ENCODE peak calls at places on chromosomes 16 and 17, in five cellular contexts. T is OCI-LY7, H is fibroblast of lung, Q is neural progenitor cell, N is hepatocyte. C is an unnamed sample.

GRCh38 chr17:21170829-21171228 is 43.1 kb downstream of the TMEM11 start:
- DNase-seq in N (no peak), H (no peak), Q (no peak), T (no peak), C (no peak)

GRCh38 chr17:14845562-14846335 is 419.4 kb downstream of the PMP22 start:
- DNase-seq in N (no peak), Q (no peak), H (no peak), T (no peak), C (no peak)

GRCh38 chr17:22707626-22708025 is 1015.3 kb downstream of the KCNJ18 start:
- DNase-seq in N (no peak), Q (no peak), T (no peak), H (no peak), C (no peak)

GRCh38 chr17:56913867-56914640 is at the start of gene TRIM25:
- DNase-seq in N (peak; percentile 95), H (peak; percentile 88), T (peak; percentile 78), Q (peak; percentile 88), C (peak; percentile 95)

GRCh38 chr17:64658931-64659330 is 3.2 kb downstream of the SMURF2 start:
- DNase-seq in H (peak; percentile 77), N (no peak), T (no peak), Q (no peak), C (no peak)

GRCh38 chr16:29915590-29916247 is 10.3 kb downstream of the KCTD13 start:
- DNase-seq in T (no peak), H (no peak), Q (no peak), N (no peak), C (no peak)

GRCh38 chr17:63041251-63041650 is 75.2 kb downstream of the TANC2 start:
- DNase-seq in H (no peak), T (no peak), Q (no peak), N (no peak), C (no peak)

GRCh38 chr16:82699711-82700495 is 73.1 kb downstream of the CDH13 start:
- DNase-seq in T (no peak), Q (no peak), N (no peak), H (peak; percentile 95), C (no peak)

GRCh38 chr17:72024457-72024856 is 96.4 kb upstream of the SOX9 start:
- DNase-seq in T (no peak), Q (no peak), N (no peak), H (no peak), C (peak; percentile 67)

GRCh38 chr17:9938764-9939163 is 33.7 kb upstream of the RCVRN start:
- DNase-seq in H (no peak), N (no peak), Q (no peak), T (no peak), C (no peak)

GRCh38 chr16:70470927-70471341 is 16.5 kb downstream of the FCSK start:
- DNase-seq in T (no peak), N (peak; percentile 60), H (no peak), Q (peak; percentile 81), C (no peak)

GRCh38 chr16:63442246-63442645 is 1406.0 kb upstream of the CDH8 start:
- DNase-seq in Q (no peak), N (no peak), T (no peak), H (no peak), C (no peak)

GRCh38 chr16:57532251-57532625 is 4.1 kb downstream of the CCDC102A start:
- DNase-seq in H (no peak), N (no peak), Q (no peak), T (peak; percentile 27), C (peak; percentile 56)

DNA sequence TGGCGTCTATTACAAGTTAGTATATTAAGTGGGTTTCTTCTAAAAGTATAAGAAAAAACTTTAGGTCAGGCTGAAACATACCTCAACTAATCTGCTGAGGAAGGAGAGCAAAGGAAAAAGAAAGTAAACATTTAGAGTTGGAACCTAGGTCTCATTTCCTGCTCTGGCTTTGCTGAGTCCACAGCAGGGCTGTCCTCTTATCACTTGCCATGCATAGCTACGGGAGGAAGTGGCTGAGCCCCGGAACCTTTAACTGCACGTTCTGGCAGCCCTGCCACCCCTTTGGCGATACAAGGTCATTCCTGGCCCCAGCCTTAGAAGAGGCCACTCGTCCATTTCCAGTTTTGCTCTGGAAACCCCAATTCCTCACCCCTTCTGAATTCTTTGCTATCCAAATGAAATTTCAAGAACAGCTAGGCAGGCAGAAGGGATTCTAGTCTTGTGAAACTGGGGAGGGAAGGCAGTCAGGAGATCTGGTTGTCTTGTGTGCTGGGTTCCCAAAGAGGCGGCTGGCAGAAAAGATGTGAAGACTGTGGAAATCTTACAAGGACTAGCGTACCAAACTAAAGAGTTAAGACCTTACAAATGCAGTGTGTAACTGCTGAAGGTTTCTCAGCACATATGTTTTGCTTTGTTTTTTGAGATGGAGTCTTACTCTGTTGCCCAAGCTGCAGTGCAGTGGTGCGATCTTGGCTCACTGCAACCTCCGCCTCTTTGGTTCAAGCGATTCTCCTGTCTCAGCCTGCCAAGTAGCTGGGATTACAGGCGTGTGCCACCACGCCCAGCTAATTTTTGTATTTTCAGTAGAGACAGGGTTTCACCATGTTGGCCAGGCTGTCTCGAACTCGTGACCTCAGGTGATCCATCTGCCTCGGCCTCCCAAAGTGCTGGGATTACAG is 19.1 kb downstream of the WIPI1 start:
- DNase-seq in N (peak; percentile 63), Q (no peak), H (no peak), T (peak; percentile 87), C (peak; percentile 77)
- H3K27ac ChIP-seq in N (peak overlapping the region; percentile 90), Q (no peak overlapping the region), H (peak overlapping the region; percentile 43), T (peak overlapping the region; percentile 80), C (peak overlapping the region; percentile 77)

GRCh38 chr17:29569245-29569950 is 897 bp downstream of the TP53I13 start:
- DNase-seq in T (no peak), Q (peak; percentile 15), N (no peak), H (no peak), C (no peak)
- H2AFZ ChIP-seq in T (peak overlapping the region; percentile 68), Q (no peak overlapping the region), N (peak overlapping the region; percentile 89), H (peak overlapping the region; percentile 75), C (no peak overlapping the region)

GRCh38 chr16:17468611-17469010 is 2.1 kb downstream of the XYLT1 start:
- DNase-seq in Q (peak; percentile 7), H (no peak), T (peak; percentile 55), N (no peak), C (peak; percentile 71)

GRCh38 chr16:17469742-17470001 is 1.1 kb downstream of the XYLT1 start:
- DNase-seq in Q (no peak), H (no peak), T (no peak), N (no peak), C (peak; percentile 68)

GRCh38 chr16:17467923-17468540 is 2.7 kb downstream of the XYLT1 start:
- DNase-seq in H (peak; percentile 77), N (peak; percentile 82), T (peak; percentile 63), Q (peak; percentile 84), C (peak; percentile 68)

GRCh38 chr16:17470002-17470870 is 524 bp downstream of the XYLT1 start:
- DNase-seq in N (peak; percentile 29), Q (peak; percentile 31), H (no peak), T (peak; percentile 55), C (peak; percentile 53)

DNA sequence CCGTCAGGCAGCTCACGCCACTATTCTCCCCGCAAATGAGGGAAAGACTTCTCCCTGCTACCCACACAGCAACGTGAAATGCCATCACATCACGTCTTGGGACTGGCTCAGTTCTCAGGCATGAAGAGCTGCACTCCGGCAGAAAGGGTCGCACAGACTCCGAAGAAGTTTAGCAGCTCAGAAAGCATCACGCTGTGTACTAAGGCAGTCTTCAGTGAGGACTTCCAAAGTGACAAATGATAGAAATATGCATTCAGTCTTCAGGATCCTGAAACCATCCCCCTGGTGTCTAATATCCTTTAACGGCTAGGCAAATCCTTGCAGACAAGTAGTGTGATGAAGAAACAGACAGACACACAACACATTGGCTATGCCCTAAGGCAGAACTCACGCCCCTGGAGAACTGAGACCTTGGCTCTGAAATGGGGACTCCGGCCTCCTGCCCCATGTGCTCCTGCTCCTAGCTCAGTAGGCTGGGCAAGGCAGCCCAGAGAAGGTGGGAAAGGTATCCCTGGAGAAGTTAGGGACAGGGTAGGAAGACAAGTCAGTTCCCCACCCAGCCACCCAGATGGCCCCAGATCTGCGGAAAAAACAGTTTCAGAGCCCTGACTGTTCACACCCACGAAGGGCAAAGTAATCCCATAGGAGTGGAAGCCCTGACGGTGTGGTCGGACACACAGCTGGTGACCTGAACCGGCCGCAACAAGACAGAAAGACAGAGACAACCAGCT is 1.6 kb downstream of the XYLT1 start:
- DNase-seq in T (peak; percentile 41), Q (peak; percentile 17), H (peak; percentile 53), N (no peak), C (peak; percentile 73)
- H3K27ac ChIP-seq in T (peak overlapping the region; percentile 70), Q (no peak overlapping the region), H (peak overlapping the region; percentile 72), N (peak overlapping the region; percentile 23), C (peak overlapping the region; percentile 72)

GRCh38 chr17:69637399-69638165 is 223.1 kb downstream of the MAP2K6 start:
- DNase-seq in T (no peak), H (peak; percentile 47), Q (peak; percentile 43), N (no peak), C (peak; percentile 23)
- H2AFZ ChIP-seq in T (no peak overlapping the region), H (peak overlapping the region; percentile 35), Q (peak overlapping the region; percentile 82), N (no peak overlapping the region), C (no peak overlapping the region)

GRCh38 chr17:55237268-55237667 is 27.5 kb upstream of the HLF start:
- DNase-seq in H (no peak), T (peak; percentile 20), Q (no peak), N (no peak), C (no peak)
- H3K27ac ChIP-seq in H (no peak overlapping the region), T (no peak overlapping the region), Q (no peak overlapping the region), N (no peak overlapping the region), C (no peak overlapping the region)

GRCh38 chr17:50719144-50719923 is at the start of gene LUC7L3:
- DNase-seq in T (peak; percentile 95), N (peak; percentile 98), H (peak; percentile 94), Q (peak; percentile 97), C (peak; percentile 97)

GRCh38 chr17:50722746-50723145 is 3.3 kb downstream of the LUC7L3 start:
- DNase-seq in Q (no peak), H (no peak), T (no peak), N (no peak), C (no peak)

GRCh38 chr17:50715471-50715870 is 3.9 kb upstream of the LUC7L3 start:
- DNase-seq in H (no peak), T (no peak), N (no peak), Q (no peak), C (no peak)

GRCh38 chr17:50721194-50722010 is 2.0 kb downstream of the LUC7L3 start:
- DNase-seq in T (peak; percentile 67), Q (no peak), H (no peak), N (no peak), C (peak; percentile 61)

DNA sequence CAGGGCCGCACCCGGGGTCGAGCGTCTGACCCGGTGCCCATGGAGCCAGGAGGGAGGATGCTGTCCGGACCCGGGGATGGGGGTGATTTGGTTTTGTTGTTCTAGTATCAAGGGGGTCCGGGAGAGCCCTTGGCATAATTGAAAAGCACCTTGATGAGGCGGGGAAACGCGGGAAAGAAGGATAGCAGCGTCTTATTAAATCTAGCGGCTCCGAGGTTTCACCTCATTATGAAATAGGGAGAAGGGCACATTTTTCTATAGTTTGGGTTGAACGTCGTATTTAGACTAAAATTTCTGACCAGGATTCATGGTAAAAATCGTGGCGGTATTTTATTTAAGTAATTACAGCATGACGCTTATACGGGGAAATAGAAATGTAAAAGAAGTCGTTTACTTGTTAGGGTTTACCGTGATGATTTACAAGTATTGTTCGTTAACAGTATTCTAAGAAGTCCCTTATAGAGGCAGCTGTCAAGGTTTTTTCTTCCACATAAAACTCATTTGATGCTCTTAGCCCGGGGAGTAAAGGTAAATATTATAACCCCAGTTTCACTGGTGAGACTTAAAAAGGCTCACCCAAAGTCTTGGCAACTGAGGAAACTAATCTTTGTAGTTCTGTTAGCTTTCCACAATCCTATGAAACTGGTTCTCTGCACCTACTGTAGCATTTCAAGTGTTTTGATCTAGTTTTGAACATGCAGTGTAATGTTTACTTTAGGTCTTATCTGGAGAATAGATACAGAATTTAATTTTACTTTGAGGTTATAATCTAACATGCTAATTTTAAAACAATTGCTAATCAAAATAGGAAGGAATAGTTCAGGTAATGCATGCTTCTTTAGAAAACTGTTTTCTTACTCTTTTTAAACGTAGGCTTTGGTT is 762 bp downstream of the LUC7L3 start:
- DNase-seq in H (no peak), N (no peak), Q (no peak), T (no peak), C (peak; percentile 51)
- H2AFZ ChIP-seq in H (no peak overlapping the region), N (peak overlapping the region; percentile 66), Q (peak overlapping the region; percentile 53), T (peak overlapping the region; percentile 85), C (peak overlapping the region; percentile 20)

C was measured in Karpas-422.